ENCODE peak calls at places on chromosomes 6 and 20, in six cellular contexts. One of them, this sample, is unnamed.

GRCh38 chr6:12138936-12139335 is 126.8 kb downstream of the HIVEP1 start:
- DNase-seq in G401: no peak
- DNase-seq in adipocyte: no peak
- DNase-seq in ELF-1: no peak
- DNase-seq in Kasumi-1: no peak
- DNase-seq in sigmoid colon: no peak
- DNase-seq in this sample: no peak

GRCh38 chr6:33276864-33277662 is at the start of gene B3GALT4:
- DNase-seq in sigmoid colon: peak; percentile 91
- DNase-seq in G401: peak; percentile 75
- DNase-seq in Kasumi-1: peak; percentile 69
- DNase-seq in adipocyte: peak; percentile 76
- DNase-seq in ELF-1: peak; percentile 95
- DNase-seq in this sample: peak; percentile 84

GRCh38 chr6:3406362-3406809 is 50.5 kb downstream of the SLC22A23 start:
- DNase-seq in adipocyte: no peak
- DNase-seq in Kasumi-1: no peak
- DNase-seq in ELF-1: no peak
- DNase-seq in sigmoid colon: peak; percentile 53
- DNase-seq in G401: no peak
- DNase-seq in this sample: no peak

GRCh38 chr6:77092971-77093370 is 370.3 kb downstream of the HTR1B start:
- DNase-seq in Kasumi-1: no peak
- DNase-seq in sigmoid colon: no peak
- DNase-seq in ELF-1: no peak
- DNase-seq in G401: no peak
- DNase-seq in adipocyte: peak; percentile 63
- DNase-seq in this sample: no peak

GRCh38 chr20:58433759-58434158 is 44.7 kb downstream of the VAPB start:
- DNase-seq in G401: no peak
- DNase-seq in sigmoid colon: no peak
- DNase-seq in adipocyte: peak; percentile 48
- DNase-seq in Kasumi-1: no peak
- DNase-seq in ELF-1: no peak
- DNase-seq in this sample: no peak

GRCh38 chr6:122730775-122731386 is 48.6 kb upstream of the FABP7 start:
- DNase-seq in G401: peak; percentile 88
- DNase-seq in sigmoid colon: no peak
- DNase-seq in adipocyte: peak; percentile 79
- DNase-seq in ELF-1: peak; percentile 30
- DNase-seq in Kasumi-1: peak; percentile 52
- DNase-seq in this sample: no peak

GRCh38 chr6:111658445-111659154 is 52.9 kb upstream of the TRAF3IP2 start:
- DNase-seq in Kasumi-1: no peak
- DNase-seq in G401: no peak
- DNase-seq in sigmoid colon: no peak
- DNase-seq in adipocyte: no peak
- DNase-seq in ELF-1: no peak
- DNase-seq in this sample: no peak

GRCh38 chr6:169078399-169079145 is 175.1 kb downstream of the THBS2 start:
- DNase-seq in adipocyte: no peak
- DNase-seq in ELF-1: no peak
- DNase-seq in sigmoid colon: no peak
- DNase-seq in Kasumi-1: no peak
- DNase-seq in G401: no peak
- DNase-seq in this sample: no peak

GRCh38 chr6:53598584-53598983 is 53.7 kb upstream of the GCLC start:
- DNase-seq in Kasumi-1: no peak
- DNase-seq in G401: no peak
- DNase-seq in sigmoid colon: no peak
- DNase-seq in ELF-1: no peak
- DNase-seq in adipocyte: peak; percentile 14
- DNase-seq in this sample: no peak

GRCh38 chr6:21596379-21597242 is 3.1 kb downstream of the SOX4 start:
- DNase-seq in Kasumi-1: peak; percentile 67
- DNase-seq in sigmoid colon: peak; percentile 75
- DNase-seq in ELF-1: peak; percentile 83
- DNase-seq in G401: peak; percentile 76
- DNase-seq in adipocyte: peak; percentile 85
- DNase-seq in this sample: peak; percentile 31

GRCh38 chr6:43714311-43715055 is 26.9 kb upstream of the MRPS18A start:
- DNase-seq in ELF-1: no peak
- DNase-seq in Kasumi-1: no peak
- DNase-seq in adipocyte: peak; percentile 65
- DNase-seq in G401: no peak
- DNase-seq in sigmoid colon: peak; percentile 66
- DNase-seq in this sample: no peak

GRCh38 chr6:111791415-111791814 is 81.8 kb downstream of the FYN start:
- DNase-seq in ELF-1: no peak
- DNase-seq in sigmoid colon: no peak
- DNase-seq in Kasumi-1: no peak
- DNase-seq in G401: peak; percentile 44
- DNase-seq in adipocyte: peak; percentile 18
- DNase-seq in this sample: no peak

GRCh38 chr6:16064687-16065086 is 64.2 kb upstream of the MYLIP start:
- DNase-seq in adipocyte: no peak
- DNase-seq in Kasumi-1: no peak
- DNase-seq in sigmoid colon: no peak
- DNase-seq in G401: no peak
- DNase-seq in ELF-1: peak; percentile 87
- DNase-seq in this sample: no peak

GRCh38 chr20:61798632-61799031 is 267.0 kb downstream of the TAF4 start:
- DNase-seq in G401: no peak
- DNase-seq in adipocyte: no peak
- DNase-seq in Kasumi-1: no peak
- DNase-seq in ELF-1: no peak
- DNase-seq in sigmoid colon: no peak
- DNase-seq in this sample: no peak

GRCh38 chr6:141105481-141105880 is 1027.2 kb upstream of the GJE1 start:
- DNase-seq in G401: peak; percentile 14
- DNase-seq in adipocyte: peak; percentile 92
- DNase-seq in sigmoid colon: no peak
- DNase-seq in ELF-1: peak; percentile 81
- DNase-seq in Kasumi-1: no peak
- DNase-seq in this sample: no peak

GRCh38 chr20:59120919-59121318 is 42.7 kb upstream of the ZNF831 start:
- DNase-seq in adipocyte: no peak
- DNase-seq in sigmoid colon: no peak
- DNase-seq in G401: peak; percentile 21
- DNase-seq in Kasumi-1: no peak
- DNase-seq in ELF-1: no peak
- DNase-seq in this sample: no peak

GRCh38 chr20:62761058-62761758 is 35.1 kb upstream of the MRGBP start:
- DNase-seq in sigmoid colon: peak; percentile 80
- DNase-seq in G401: peak; percentile 43
- DNase-seq in Kasumi-1: no peak
- DNase-seq in ELF-1: peak; percentile 38
- DNase-seq in adipocyte: no peak
- DNase-seq in this sample: no peak

GRCh38 chr6:107644513-107644912 is 154.6 kb downstream of the SOBP start:
- DNase-seq in adipocyte: no peak
- DNase-seq in G401: no peak
- DNase-seq in ELF-1: no peak
- DNase-seq in Kasumi-1: no peak
- DNase-seq in sigmoid colon: no peak
- DNase-seq in this sample: no peak

GRCh38 chr6:133062077-133062476 is 179.1 kb upstream of the EYA4 start:
- DNase-seq in adipocyte: no peak
- DNase-seq in G401: no peak
- DNase-seq in ELF-1: no peak
- DNase-seq in sigmoid colon: no peak
- DNase-seq in Kasumi-1: no peak
- DNase-seq in this sample: no peak

GRCh38 chr6:31401403-31401802 is 2.0 kb upstream of the MICA start:
- DNase-seq in sigmoid colon: peak; percentile 82
- DNase-seq in G401: peak; percentile 12
- DNase-seq in adipocyte: peak; percentile 81
- DNase-seq in Kasumi-1: no peak
- DNase-seq in ELF-1: peak; percentile 58
- DNase-seq in this sample: peak; percentile 45